ENCODE peak calls at places on chromosomes 2 and 18, in four cellular contexts. One of them, this sample, is unnamed.

GRCh38 chr18:9130806-9131205 is 5.8 kb upstream of the ANKRD12 start:
- DNase-seq in keratinocyte: no peak
- DNase-seq in IMR-90: peak
- DNase-seq in foreskin fibroblast: no peak
- DNase-seq in this sample: no peak

GRCh38 chr2:215856080-215856479 is 157.3 kb downstream of the MREG start:
- DNase-seq in foreskin fibroblast: no peak
- DNase-seq in keratinocyte: no peak
- DNase-seq in IMR-90: no peak
- DNase-seq in this sample: no peak

GRCh38 chr18:36693931-36694661 is 134.7 kb downstream of the TPGS2 start:
- DNase-seq in foreskin fibroblast: peak
- DNase-seq in keratinocyte: no peak
- DNase-seq in IMR-90: peak
- DNase-seq in this sample: no peak

GRCh38 chr2:22692751-22693150 is 692.2 kb upstream of the KLHL29 start:
- DNase-seq in foreskin fibroblast: no peak
- DNase-seq in IMR-90: no peak
- DNase-seq in keratinocyte: no peak
- DNase-seq in this sample: no peak

GRCh38 chr2:173149491-173149890 is 73.8 kb downstream of the MAP3K20 start:
- DNase-seq in keratinocyte: no peak
- DNase-seq in IMR-90: no peak
- DNase-seq in foreskin fibroblast: no peak
- DNase-seq in this sample: no peak

GRCh38 chr2:191230174-191230573 is 15.0 kb upstream of the MYO1B start:
- DNase-seq in IMR-90: peak
- DNase-seq in foreskin fibroblast: peak
- DNase-seq in keratinocyte: no peak
- DNase-seq in this sample: peak

GRCh38 chr2:96580771-96581170 is 44.2 kb downstream of the ARID5A start:
- DNase-seq in keratinocyte: no peak
- DNase-seq in foreskin fibroblast: no peak
- DNase-seq in IMR-90: no peak
- DNase-seq in this sample: no peak

GRCh38 chr2:25347846-25348245 is 6.1 kb upstream of the DNMT3A start:
- DNase-seq in foreskin fibroblast: no peak
- DNase-seq in keratinocyte: no peak
- DNase-seq in IMR-90: peak
- DNase-seq in this sample: peak

GRCh38 chr18:76518543-76519155 is 23.6 kb upstream of the ZNF516 start:
- DNase-seq in foreskin fibroblast: peak
- DNase-seq in IMR-90: peak
- DNase-seq in keratinocyte: no peak
- DNase-seq in this sample: no peak

GRCh38 chr2:8309131-8309530 is 372.7 kb upstream of the ID2 start:
- DNase-seq in keratinocyte: no peak
- DNase-seq in IMR-90: no peak
- DNase-seq in foreskin fibroblast: no peak
- DNase-seq in this sample: no peak

GRCh38 chr2:186098821-186099220 is 360.2 kb downstream of the FSIP2 start:
- DNase-seq in IMR-90: no peak
- DNase-seq in keratinocyte: no peak
- DNase-seq in foreskin fibroblast: no peak
- DNase-seq in this sample: peak

GRCh38 chr18:13136689-13137040 is 81.9 kb upstream of the LDLRAD4 start:
- DNase-seq in foreskin fibroblast: no peak
- DNase-seq in IMR-90: no peak
- DNase-seq in keratinocyte: no peak
- DNase-seq in this sample: no peak

GRCh38 chr18:79502785-79503184 is 107.1 kb downstream of the NFATC1 start:
- DNase-seq in keratinocyte: no peak
- DNase-seq in foreskin fibroblast: no peak
- DNase-seq in IMR-90: peak
- DNase-seq in this sample: no peak

GRCh38 chr2:178125125-178125524 is 12.9 kb downstream of the RBM45 start:
- DNase-seq in keratinocyte: no peak
- DNase-seq in IMR-90: no peak
- DNase-seq in foreskin fibroblast: no peak
- DNase-seq in this sample: no peak

GRCh38 chr2:204479557-204479956 is 65.7 kb upstream of the PARD3B start:
- DNase-seq in IMR-90: peak
- DNase-seq in foreskin fibroblast: peak
- DNase-seq in keratinocyte: no peak
- DNase-seq in this sample: no peak

GRCh38 chr2:134320930-134321329 is 67.1 kb downstream of the MGAT5 start:
- DNase-seq in foreskin fibroblast: no peak
- DNase-seq in IMR-90: no peak
- DNase-seq in keratinocyte: no peak
- DNase-seq in this sample: no peak

GRCh38 chr2:105782123-105782522 is 37.4 kb downstream of the NCK2 start:
- DNase-seq in IMR-90: no peak
- DNase-seq in keratinocyte: no peak
- DNase-seq in foreskin fibroblast: no peak
- DNase-seq in this sample: no peak

GRCh38 chr2:19256239-19256638 is 102.2 kb downstream of the OSR1 start:
- DNase-seq in foreskin fibroblast: peak
- DNase-seq in keratinocyte: peak
- DNase-seq in IMR-90: peak
- DNase-seq in this sample: peak

GRCh38 chr2:237310515-237311114 is 103.3 kb downstream of the COL6A3 start:
- DNase-seq in keratinocyte: no peak
- DNase-seq in foreskin fibroblast: no peak
- DNase-seq in IMR-90: peak
- DNase-seq in this sample: no peak

GRCh38 chr2:134401081-134401497 is 147.2 kb downstream of the MGAT5 start:
- DNase-seq in IMR-90: peak
- DNase-seq in keratinocyte: no peak
- DNase-seq in foreskin fibroblast: peak
- DNase-seq in this sample: no peak

GRCh38 chr18:24570716-24571115 is 110.3 kb downstream of the HRH4 start:
- DNase-seq in IMR-90: no peak
- DNase-seq in foreskin fibroblast: no peak
- DNase-seq in keratinocyte: no peak
- DNase-seq in this sample: no peak

GRCh38 chr2:189440644-189440946 is 679 bp upstream of the WDR75 start:
- DNase-seq in foreskin fibroblast: no peak
- DNase-seq in IMR-90: no peak
- DNase-seq in keratinocyte: no peak
- DNase-seq in this sample: no peak
- TF ChIP-seq CTCF in foreskin fibroblast: no peak
- TF ChIP-seq CTCF in IMR-90: no peak
- TF ChIP-seq CTCF in keratinocyte: no peak
- TF ChIP-seq CTCF in this sample: no peak

GRCh38 chr2:30448308-30448707 is 1.3 kb downstream of the LCLAT1 start:
- DNase-seq in keratinocyte: no peak
- DNase-seq in IMR-90: no peak
- DNase-seq in foreskin fibroblast: no peak
- DNase-seq in this sample: no peak
- H3K4me3 ChIP-seq in keratinocyte: peak
- H3K4me3 ChIP-seq in IMR-90: peak
- H3K4me3 ChIP-seq in foreskin fibroblast: peak
- H3K4me3 ChIP-seq in this sample: no peak

GRCh38 chr2:131006561-131006960 is 86.7 kb downstream of the FAM168B start:
- DNase-seq in IMR-90: no peak
- DNase-seq in foreskin fibroblast: no peak
- DNase-seq in keratinocyte: no peak
- DNase-seq in this sample: no peak

GRCh38 chr2:131011481-131011880 is 81.8 kb downstream of the FAM168B start:
- DNase-seq in IMR-90: no peak
- DNase-seq in foreskin fibroblast: no peak
- DNase-seq in keratinocyte: no peak
- DNase-seq in this sample: no peak

GRCh38 chr2:131008967-131009366 is 84.3 kb downstream of the FAM168B start:
- DNase-seq in IMR-90: no peak
- DNase-seq in foreskin fibroblast: no peak
- DNase-seq in keratinocyte: no peak
- DNase-seq in this sample: no peak

GRCh38 chr2:131010566-131010965 is 82.7 kb downstream of the FAM168B start:
- DNase-seq in IMR-90: no peak
- DNase-seq in keratinocyte: no peak
- DNase-seq in foreskin fibroblast: no peak
- DNase-seq in this sample: no peak

DNA sequence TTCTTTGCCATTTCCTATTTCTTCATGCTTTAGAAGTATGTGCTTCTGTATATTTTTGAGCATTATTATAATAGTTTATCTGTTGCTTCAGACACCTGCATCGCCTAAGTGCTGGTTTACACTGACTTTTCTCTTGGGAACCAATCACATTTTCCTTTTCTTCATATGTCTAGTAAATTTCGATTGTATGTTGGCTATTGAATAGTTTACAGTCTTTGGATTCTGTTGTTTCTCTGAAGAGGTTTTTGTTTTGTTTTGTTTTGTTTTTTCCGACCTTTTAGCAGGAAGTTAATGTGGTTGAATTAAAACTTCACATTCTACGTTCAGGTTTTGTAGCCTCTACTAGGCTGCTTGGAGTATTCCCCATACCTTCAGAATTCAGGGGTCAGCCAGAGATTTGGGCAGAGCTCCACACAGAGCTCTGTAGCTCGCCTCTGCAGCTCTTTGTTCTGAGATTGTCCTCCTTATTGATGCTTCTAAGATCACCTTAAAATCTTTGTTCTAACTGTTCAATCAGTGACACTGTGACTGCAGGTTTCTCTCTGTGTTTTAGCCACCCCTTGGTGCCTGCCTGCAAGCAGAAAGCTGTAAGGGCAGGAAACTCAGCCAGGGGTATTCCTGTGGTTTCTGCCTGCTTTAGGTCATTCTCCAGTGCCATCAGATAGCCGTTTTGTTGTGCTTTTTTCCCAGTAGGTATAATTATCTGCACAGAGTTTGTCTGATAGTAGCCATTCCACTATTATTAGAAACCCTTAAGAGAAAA is 83.4 kb downstream of the FAM168B start:
- DNase-seq in IMR-90: no peak
- DNase-seq in keratinocyte: no peak
- DNase-seq in foreskin fibroblast: no peak
- DNase-seq in this sample: no peak
- TF ChIP-seq CTCF in IMR-90: no peak
- TF ChIP-seq CTCF in keratinocyte: no peak
- TF ChIP-seq CTCF in foreskin fibroblast: no peak
- TF ChIP-seq CTCF in this sample: no peak

GRCh38 chr2:11827547-11827946 is 81.1 kb downstream of the LPIN1 start:
- DNase-seq in keratinocyte: no peak
- DNase-seq in foreskin fibroblast: no peak
- DNase-seq in IMR-90: no peak
- DNase-seq in this sample: no peak

GRCh38 chr2:11829947-11830707 is 83.7 kb downstream of the LPIN1 start:
- DNase-seq in IMR-90: peak
- DNase-seq in keratinocyte: peak
- DNase-seq in foreskin fibroblast: peak
- DNase-seq in this sample: peak

GRCh38 chr2:11828933-11829323 is 82.5 kb downstream of the LPIN1 start:
- DNase-seq in keratinocyte: no peak
- DNase-seq in IMR-90: no peak
- DNase-seq in foreskin fibroblast: no peak
- DNase-seq in this sample: no peak

GRCh38 chr2:11830708-11831301 is 84.4 kb downstream of the LPIN1 start:
- DNase-seq in IMR-90: no peak
- DNase-seq in foreskin fibroblast: no peak
- DNase-seq in keratinocyte: no peak
- DNase-seq in this sample: no peak

GRCh38 chr2:11829324-11829946 is 83.0 kb downstream of the LPIN1 start:
- DNase-seq in IMR-90: peak
- DNase-seq in keratinocyte: no peak
- DNase-seq in foreskin fibroblast: peak
- DNase-seq in this sample: peak
- H3K4me3 ChIP-seq in IMR-90: no peak
- H3K4me3 ChIP-seq in keratinocyte: peak
- H3K4me3 ChIP-seq in foreskin fibroblast: no peak
- H3K4me3 ChIP-seq in this sample: no peak

DNA sequence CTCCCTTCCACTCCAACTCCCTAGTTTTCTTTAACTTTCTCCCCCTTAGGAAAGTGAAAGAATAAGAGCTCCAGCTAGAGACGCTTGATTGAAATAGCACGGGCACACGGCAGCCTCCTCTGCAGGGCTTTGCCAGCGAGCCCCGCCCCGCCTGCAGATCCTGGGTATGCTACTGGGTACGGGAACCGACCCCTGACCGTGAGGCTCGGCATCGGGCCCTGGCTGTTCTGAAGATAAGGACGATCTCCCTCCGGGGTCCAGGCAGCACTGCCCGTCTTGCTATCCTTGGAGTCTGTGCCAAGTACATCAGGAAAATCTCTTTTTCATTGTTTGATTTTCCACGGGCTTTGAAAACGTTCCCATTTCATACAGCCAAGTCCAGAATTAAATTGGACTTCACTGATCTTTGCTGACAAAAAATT is 284.5 kb downstream of the MTX2 start:
- DNase-seq in foreskin fibroblast: peak
- DNase-seq in keratinocyte: no peak
- DNase-seq in IMR-90: peak
- DNase-seq in this sample: no peak
- TF ChIP-seq CTCF in foreskin fibroblast: peak
- TF ChIP-seq CTCF in keratinocyte: peak
- TF ChIP-seq CTCF in IMR-90: no peak
- TF ChIP-seq CTCF in this sample: no peak

This sample was measured in astrocyte of the cerebellum.